ENCODE peak calls at places on chromosomes 4 and X, in five cellular contexts. One of them, this sample, is unnamed.

GRCh38 chrX:110087485-110088356 is 84.8 kb downstream of the TMEM164 start:
- DNase-seq in type B pancreatic cell: no peak
- DNase-seq in ovary: no peak
- DNase-seq in Right ventricle myocardium superior: no peak
- DNase-seq in NCI-H1694 treated with DMSO at 0.1 percent for 48 hours: no peak
- DNase-seq in this sample: no peak

GRCh38 chr4:985123-985830 is 1.6 kb upstream of the IDUA start:
- DNase-seq in Right ventricle myocardium superior: peak; percentile 87
- DNase-seq in ovary: no peak
- DNase-seq in NCI-H1694 treated with DMSO at 0.1 percent for 48 hours: no peak
- DNase-seq in type B pancreatic cell: no peak
- DNase-seq in this sample: no peak

GRCh38 chr4:17605236-17605635 is 9.2 kb upstream of the MED28 start:
- DNase-seq in type B pancreatic cell: no peak
- DNase-seq in NCI-H1694 treated with DMSO at 0.1 percent for 48 hours: peak; percentile 0
- DNase-seq in Right ventricle myocardium superior: no peak
- DNase-seq in ovary: no peak
- DNase-seq in this sample: no peak

GRCh38 chr4:15914291-15914690 is 24.2 kb downstream of the FGFBP1 start:
- DNase-seq in Right ventricle myocardium superior: no peak
- DNase-seq in ovary: no peak
- DNase-seq in NCI-H1694 treated with DMSO at 0.1 percent for 48 hours: no peak
- DNase-seq in type B pancreatic cell: no peak
- DNase-seq in this sample: no peak

GRCh38 chrX:50973199-50973598 is 62.7 kb downstream of the BMP15 start:
- DNase-seq in Right ventricle myocardium superior: no peak
- DNase-seq in type B pancreatic cell: no peak
- DNase-seq in NCI-H1694 treated with DMSO at 0.1 percent for 48 hours: no peak
- DNase-seq in ovary: no peak
- DNase-seq in this sample: no peak

GRCh38 chrX:9873952-9874351 is 87.7 kb downstream of the SHROOM2 start:
- DNase-seq in type B pancreatic cell: no peak
- DNase-seq in Right ventricle myocardium superior: peak; percentile 48
- DNase-seq in NCI-H1694 treated with DMSO at 0.1 percent for 48 hours: no peak
- DNase-seq in ovary: no peak
- DNase-seq in this sample: peak; percentile 3

GRCh38 chr4:11623726-11624037 is 195.0 kb upstream of the HS3ST1 start:
- DNase-seq in NCI-H1694 treated with DMSO at 0.1 percent for 48 hours: no peak
- DNase-seq in Right ventricle myocardium superior: no peak
- DNase-seq in type B pancreatic cell: no peak
- DNase-seq in ovary: no peak
- DNase-seq in this sample: peak; percentile 23

GRCh38 chrX:38232287-38232686 is 11.6 kb upstream of the SRPX start:
- DNase-seq in Right ventricle myocardium superior: no peak
- DNase-seq in NCI-H1694 treated with DMSO at 0.1 percent for 48 hours: no peak
- DNase-seq in type B pancreatic cell: no peak
- DNase-seq in ovary: no peak
- DNase-seq in this sample: no peak

GRCh38 chr4:1039493-1040343 is 28.3 kb downstream of the FGFRL1 start:
- DNase-seq in NCI-H1694 treated with DMSO at 0.1 percent for 48 hours: no peak
- DNase-seq in ovary: peak; percentile 75
- DNase-seq in Right ventricle myocardium superior: peak; percentile 31
- DNase-seq in type B pancreatic cell: no peak
- DNase-seq in this sample: no peak

GRCh38 chr4:172726001-172726423 is 442.6 kb upstream of the GALNT7 start:
- DNase-seq in Right ventricle myocardium superior: no peak
- DNase-seq in NCI-H1694 treated with DMSO at 0.1 percent for 48 hours: no peak
- DNase-seq in type B pancreatic cell: no peak
- DNase-seq in ovary: no peak
- DNase-seq in this sample: peak; percentile 27

GRCh38 chr4:184932343-184932742 is 85.9 kb upstream of the HELT start:
- DNase-seq in ovary: no peak
- DNase-seq in Right ventricle myocardium superior: peak; percentile 42
- DNase-seq in type B pancreatic cell: no peak
- DNase-seq in NCI-H1694 treated with DMSO at 0.1 percent for 48 hours: peak; percentile 6
- DNase-seq in this sample: no peak

GRCh38 chr4:38461342-38461741 is 202.7 kb upstream of the KLF3 start:
- DNase-seq in NCI-H1694 treated with DMSO at 0.1 percent for 48 hours: no peak
- DNase-seq in ovary: no peak
- DNase-seq in Right ventricle myocardium superior: no peak
- DNase-seq in type B pancreatic cell: no peak
- DNase-seq in this sample: no peak

GRCh38 chr4:2259036-2259540 is 2.8 kb downstream of the MXD4 start:
- DNase-seq in ovary: peak; percentile 26
- DNase-seq in type B pancreatic cell: no peak
- DNase-seq in NCI-H1694 treated with DMSO at 0.1 percent for 48 hours: no peak
- DNase-seq in Right ventricle myocardium superior: peak; percentile 50
- DNase-seq in this sample: no peak

GRCh38 chr4:88523325-88524129 is at the start of gene PYURF:
- DNase-seq in NCI-H1694 treated with DMSO at 0.1 percent for 48 hours: peak; percentile 79
- DNase-seq in Right ventricle myocardium superior: peak; percentile 98
- DNase-seq in type B pancreatic cell: peak; percentile 90
- DNase-seq in ovary: peak; percentile 95
- DNase-seq in this sample: peak; percentile 96

GRCh38 chrX:107450823-107451509 is 1.5 kb downstream of the FRMPD3 start:
- DNase-seq in NCI-H1694 treated with DMSO at 0.1 percent for 48 hours: peak; percentile 16
- DNase-seq in ovary: peak; percentile 54
- DNase-seq in type B pancreatic cell: no peak
- DNase-seq in Right ventricle myocardium superior: no peak
- DNase-seq in this sample: no peak

GRCh38 chrX:129540725-129541184 is 696 bp downstream of the OCRL start:
- DNase-seq in type B pancreatic cell: no peak
- DNase-seq in Right ventricle myocardium superior: peak; percentile 34
- DNase-seq in NCI-H1694 treated with DMSO at 0.1 percent for 48 hours: no peak
- DNase-seq in ovary: no peak
- DNase-seq in this sample: no peak

GRCh38 chr4:6834867-6835266 is 52.3 kb downstream of the KIAA0232 start:
- DNase-seq in ovary: no peak
- DNase-seq in NCI-H1694 treated with DMSO at 0.1 percent for 48 hours: no peak
- DNase-seq in type B pancreatic cell: no peak
- DNase-seq in Right ventricle myocardium superior: no peak
- DNase-seq in this sample: no peak

GRCh38 chr4:81504685-81505598 is 33.2 kb upstream of the RASGEF1B start:
- DNase-seq in ovary: no peak
- DNase-seq in Right ventricle myocardium superior: peak; percentile 76
- DNase-seq in type B pancreatic cell: no peak
- DNase-seq in NCI-H1694 treated with DMSO at 0.1 percent for 48 hours: peak; percentile 9
- DNase-seq in this sample: no peak

GRCh38 chr4:181952478-181952877 is 290.7 kb upstream of the TENM3 start:
- DNase-seq in NCI-H1694 treated with DMSO at 0.1 percent for 48 hours: no peak
- DNase-seq in Right ventricle myocardium superior: no peak
- DNase-seq in ovary: no peak
- DNase-seq in type B pancreatic cell: no peak
- DNase-seq in this sample: no peak

GRCh38 chrX:7771788-7772438 is 71.1 kb upstream of the VCX start:
- DNase-seq in Right ventricle myocardium superior: no peak
- DNase-seq in type B pancreatic cell: no peak
- DNase-seq in NCI-H1694 treated with DMSO at 0.1 percent for 48 hours: no peak
- DNase-seq in ovary: no peak
- DNase-seq in this sample: no peak

GRCh38 chr4:7854697-7855370 is 84.8 kb downstream of the AFAP1 start:
- DNase-seq in ovary: no peak
- DNase-seq in type B pancreatic cell: no peak
- DNase-seq in Right ventricle myocardium superior: no peak
- DNase-seq in NCI-H1694 treated with DMSO at 0.1 percent for 48 hours: no peak
- DNase-seq in this sample: no peak

GRCh38 chr4:153497988-153498967 is 32.1 kb downstream of the TMEM131L start:
- DNase-seq in NCI-H1694 treated with DMSO at 0.1 percent for 48 hours: no peak
- DNase-seq in ovary: peak; percentile 33
- DNase-seq in Right ventricle myocardium superior: no peak
- DNase-seq in type B pancreatic cell: no peak
- DNase-seq in this sample: no peak

GRCh38 chr4:126727461-126727860 is 905.3 kb upstream of the INTU start:
- DNase-seq in type B pancreatic cell: no peak
- DNase-seq in ovary: no peak
- DNase-seq in NCI-H1694 treated with DMSO at 0.1 percent for 48 hours: no peak
- DNase-seq in Right ventricle myocardium superior: no peak
- DNase-seq in this sample: no peak

GRCh38 chr4:80266902-80267380 is 477 bp downstream of the FGF5 start:
- DNase-seq in Right ventricle myocardium superior: no peak
- DNase-seq in type B pancreatic cell: no peak
- DNase-seq in ovary: no peak
- DNase-seq in NCI-H1694 treated with DMSO at 0.1 percent for 48 hours: no peak
- DNase-seq in this sample: peak; percentile 51

GRCh38 chrX:68196939-68197791 is 236.1 kb downstream of the OPHN1 start:
- DNase-seq in type B pancreatic cell: no peak
- DNase-seq in NCI-H1694 treated with DMSO at 0.1 percent for 48 hours: peak; percentile 51
- DNase-seq in ovary: no peak
- DNase-seq in Right ventricle myocardium superior: no peak
- DNase-seq in this sample: peak; percentile 10

GRCh38 chr4:150173420-150173819 is 95.2 kb downstream of the DCLK2 start:
- DNase-seq in type B pancreatic cell: no peak
- DNase-seq in NCI-H1694 treated with DMSO at 0.1 percent for 48 hours: no peak
- DNase-seq in ovary: no peak
- DNase-seq in Right ventricle myocardium superior: no peak
- DNase-seq in this sample: no peak

GRCh38 chrX:30620125-30620524 is 33.1 kb upstream of the GK start:
- DNase-seq in Right ventricle myocardium superior: no peak
- DNase-seq in NCI-H1694 treated with DMSO at 0.1 percent for 48 hours: no peak
- DNase-seq in type B pancreatic cell: no peak
- DNase-seq in ovary: no peak
- DNase-seq in this sample: no peak

GRCh38 chr4:31768756-31769155 is 1048.6 kb downstream of the PCDH7 start:
- DNase-seq in type B pancreatic cell: no peak
- DNase-seq in Right ventricle myocardium superior: no peak
- DNase-seq in NCI-H1694 treated with DMSO at 0.1 percent for 48 hours: no peak
- DNase-seq in ovary: no peak
- DNase-seq in this sample: no peak

GRCh38 chrX:10110984-10111363 is 45.8 kb upstream of the CLCN4 start:
- DNase-seq in ovary: no peak
- DNase-seq in Right ventricle myocardium superior: no peak
- DNase-seq in NCI-H1694 treated with DMSO at 0.1 percent for 48 hours: no peak
- DNase-seq in type B pancreatic cell: no peak
- DNase-seq in this sample: no peak

GRCh38 chrX:125151146-125151545 is 168.5 kb upstream of the TEX13C start:
- DNase-seq in type B pancreatic cell: no peak
- DNase-seq in NCI-H1694 treated with DMSO at 0.1 percent for 48 hours: no peak
- DNase-seq in Right ventricle myocardium superior: no peak
- DNase-seq in ovary: no peak
- DNase-seq in this sample: no peak

GRCh38 chr4:62210521-62210920 is 1010.4 kb downstream of the ADGRL3 start:
- DNase-seq in type B pancreatic cell: no peak
- DNase-seq in ovary: no peak
- DNase-seq in NCI-H1694 treated with DMSO at 0.1 percent for 48 hours: no peak
- DNase-seq in Right ventricle myocardium superior: no peak
- DNase-seq in this sample: peak; percentile 1

GRCh38 chrX:13120017-13120416 is 75.6 kb upstream of the FAM9C start:
- DNase-seq in type B pancreatic cell: no peak
- DNase-seq in NCI-H1694 treated with DMSO at 0.1 percent for 48 hours: no peak
- DNase-seq in ovary: peak; percentile 58
- DNase-seq in Right ventricle myocardium superior: peak; percentile 43
- DNase-seq in this sample: no peak

GRCh38 chr4:140742838-140743193 is 13.4 kb downstream of the TBC1D9 start:
- DNase-seq in NCI-H1694 treated with DMSO at 0.1 percent for 48 hours: no peak
- DNase-seq in type B pancreatic cell: no peak
- DNase-seq in Right ventricle myocardium superior: no peak
- DNase-seq in ovary: no peak
- DNase-seq in this sample: no peak

GRCh38 chrX:54407266-54407665 is 32.9 kb upstream of the TSR2 start:
- DNase-seq in NCI-H1694 treated with DMSO at 0.1 percent for 48 hours: no peak
- DNase-seq in ovary: no peak
- DNase-seq in Right ventricle myocardium superior: no peak
- DNase-seq in type B pancreatic cell: no peak
- DNase-seq in this sample: no peak

This sample was measured in COR-L47.